ENCODE peak calls at places on chromosomes 7 and 10, in ten cellular contexts. R, V, K, M, U, F, D, T, A and Z are unnamed samples. For H3K27me3, the result is how much of the 10 kb centered on the place peaks cover.

GRCh38 chr7:87810726-87811125 is 65.4 kb downstream of the SLC25A40 start:
- DNase-seq in R (no peak), V (no peak), K (no peak), M (no peak), U (no peak), F (no peak), D (no peak), T (no peak), A (no peak), Z (no peak)

GRCh38 chr7:158369866-158370265 is 217.8 kb downstream of the PTPRN2 start:
- DNase-seq in R (no peak), V (no peak), K (no peak), M (no peak), U (no peak), F (no peak), D (no peak), T (no peak), A (no peak), Z (no peak)

GRCh38 chr7:22445140-22445722 is 54.8 kb downstream of the STEAP1B start:
- DNase-seq in R (no peak), V (peak), K (no peak), M (no peak), U (peak), F (peak), D (no peak), T (peak), A (peak), Z (no peak)

GRCh38 chr10:26407406-26407969 is 30.7 kb upstream of the APBB1IP start:
- DNase-seq in R (no peak), V (no peak), K (peak), M (no peak), U (no peak), F (no peak), D (no peak), T (no peak), A (no peak), Z (no peak)

GRCh38 chr7:74051629-74052410 is 23.8 kb downstream of the ELN start:
- DNase-seq in R (no peak), V (peak), K (no peak), M (no peak), U (peak), F (peak), D (peak), T (no peak), A (peak), Z (no peak)

GRCh38 chr7:124784879-124785818 is 19.6 kb upstream of the GPR37 start:
- DNase-seq in R (no peak), V (peak), K (peak), M (no peak), U (peak), F (peak), D (peak), T (no peak), A (no peak), Z (no peak)

GRCh38 chr7:343864-344607 is 54.1 kb downstream of the FOXL3 start:
- DNase-seq in R (no peak), V (no peak), K (no peak), M (no peak), U (no peak), F (no peak), D (no peak), T (no peak), A (no peak), Z (no peak)

GRCh38 chr10:49781247-49781646 is 19.1 kb upstream of the OGDHL start:
- DNase-seq in R (no peak), V (no peak), K (peak), M (no peak), U (no peak), F (peak), D (no peak), T (no peak), A (no peak), Z (no peak)

GRCh38 chr10:12531305-12531738 is 182.0 kb downstream of the CAMK1D start:
- DNase-seq in R (no peak), V (peak), K (peak), M (no peak), U (no peak), F (no peak), D (no peak), T (no peak), A (no peak), Z (no peak)

GRCh38 chr10:60236869-60237524 is 152.7 kb downstream of the ANK3 start:
- DNase-seq in R (no peak), V (peak), K (peak), M (no peak), U (no peak), F (no peak), D (peak), T (no peak), A (peak), Z (no peak)

GRCh38 chr7:132066776-132067175 is 509.5 kb downstream of the PLXNA4 start:
- DNase-seq in R (peak), V (peak), K (peak), M (no peak), U (no peak), F (peak), D (no peak), T (no peak), A (no peak), Z (no peak)

GRCh38 chr10:112126901-112127300 is 56.7 kb downstream of the GPAM start:
- DNase-seq in R (no peak), V (no peak), K (no peak), M (no peak), U (no peak), F (no peak), D (no peak), T (no peak), A (no peak), Z (no peak)

GRCh38 chr7:24826662-24827020 is 69.4 kb upstream of the GSDME start:
- DNase-seq in R (no peak), V (no peak), K (no peak), M (no peak), U (no peak), F (no peak), D (no peak), T (no peak), A (no peak), Z (no peak)

GRCh38 chr10:25063157-25063556 is 46.7 kb downstream of the THNSL1 start:
- DNase-seq in R (no peak), V (no peak), K (no peak), M (no peak), U (no peak), F (no peak), D (no peak), T (no peak), A (no peak), Z (no peak)

GRCh38 chr7:75776295-75776971 is 4.4 kb upstream of the CCL26 start:
- DNase-seq in R (no peak), V (no peak), K (peak), M (no peak), U (no peak), F (peak), D (no peak), T (no peak), A (no peak), Z (no peak)

GRCh38 chr10:65348637-65349036 is 1577.2 kb upstream of the LRRTM3 start:
- DNase-seq in R (no peak), V (no peak), K (no peak), M (no peak), U (peak), F (no peak), D (no peak), T (no peak), A (no peak), Z (no peak)

GRCh38 chr7:13016633-13017324 is 329.3 kb downstream of the ARL4A start:
- DNase-seq in R (no peak), V (no peak), K (no peak), M (no peak), U (no peak), F (peak), D (no peak), T (no peak), A (no peak), Z (no peak)

GRCh38 chr7:127391591-127392181 is 822 bp downstream of the ZNF800 start:
- DNase-seq in R (no peak), V (peak), K (peak), M (peak), U (peak), F (peak), D (no peak), T (no peak), A (no peak), Z (peak)

GRCh38 chr7:149686449-149686848 is 86.9 kb downstream of the ZNF467 start:
- DNase-seq in R (no peak), V (no peak), K (no peak), M (no peak), U (no peak), F (no peak), D (no peak), T (no peak), A (no peak), Z (no peak)

GRCh38 chr7:22885824-22886255 is 63.2 kb upstream of the TOMM7 start:
- DNase-seq in R (no peak), V (no peak), K (no peak), M (no peak), U (no peak), F (no peak), D (no peak), T (no peak), A (no peak), Z (no peak)

GRCh38 chr7:129574487-129574886 is 37.0 kb upstream of the NRF1 start:
- DNase-seq in R (no peak), V (no peak), K (peak), M (no peak), U (no peak), F (peak), D (no peak), T (no peak), A (no peak), Z (no peak)

GRCh38 chr7:45092100-45092930 is 3.5 kb upstream of the NACAD start:
- DNase-seq in R (no peak), V (no peak), K (no peak), M (no peak), U (no peak), F (peak), D (peak), T (no peak), A (no peak), Z (no peak)

GRCh38 chr7:55964802-55965470 is 551 bp downstream of the NIPSNAP2 start:
- DNase-seq in R (peak), V (peak), K (peak), M (no peak), U (peak), F (peak), D (peak), T (peak), A (peak), Z (peak)
- TF ChIP-seq CTCF in R (no peak), V (no peak), K (no peak), M (no peak), U (no peak), F (no peak), D (no peak), T (no peak), A (no peak), Z (no peak)

GRCh38 chr7:135877799-135878198 is 99.4 kb downstream of the MTPN start:
- DNase-seq in R (no peak), V (no peak), K (peak), M (no peak), U (no peak), F (peak), D (no peak), T (no peak), A (no peak), Z (no peak)
- H3K27ac ChIP-seq in R (no peak), V (no peak), K (no peak), M (no peak), U (no peak), F (no peak), D (no peak), T (no peak), A (no peak), Z (no peak)

GRCh38 chr10:101778151-101778780 is 2.4 kb upstream of the FGF8 start:
- DNase-seq in R (no peak), V (no peak), K (no peak), M (no peak), U (no peak), F (no peak), D (peak), T (no peak), A (no peak), Z (no peak)
- H3K27me3 ChIP-seq in R (under half), V (half or more), K (under half), M (under half), U (under half), F (under half), D (under half), T (under half), A (half or more), Z (half or more)

DNA sequence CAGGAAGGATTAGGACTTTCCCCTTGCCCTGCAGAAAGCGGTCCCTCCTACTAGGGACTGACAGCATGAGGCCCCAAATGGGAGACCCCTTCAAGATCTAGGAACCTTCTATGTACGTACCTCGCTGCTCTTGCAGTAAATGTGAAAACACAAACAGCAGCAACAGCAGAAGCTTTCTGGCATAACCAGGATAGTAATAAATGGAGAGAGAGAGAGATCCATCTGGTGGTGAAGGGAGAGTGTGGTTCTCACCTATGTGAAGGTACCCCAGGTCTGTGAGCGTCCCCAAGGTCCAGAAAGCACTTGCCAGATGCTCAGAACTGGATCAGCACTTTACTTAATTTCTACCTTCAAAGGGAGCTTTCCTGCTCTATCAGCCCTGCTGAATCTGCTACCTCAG is 592.7 kb downstream of the PARD3 start:
- DNase-seq in R (no peak), V (no peak), K (no peak), M (no peak), U (no peak), F (no peak), D (no peak), T (no peak), A (no peak), Z (no peak)
- TF ChIP-seq CTCF in R (no peak), V (no peak), K (no peak), M (no peak), U (peak), F (no peak), D (no peak), T (no peak), A (no peak), Z (no peak)

DNA sequence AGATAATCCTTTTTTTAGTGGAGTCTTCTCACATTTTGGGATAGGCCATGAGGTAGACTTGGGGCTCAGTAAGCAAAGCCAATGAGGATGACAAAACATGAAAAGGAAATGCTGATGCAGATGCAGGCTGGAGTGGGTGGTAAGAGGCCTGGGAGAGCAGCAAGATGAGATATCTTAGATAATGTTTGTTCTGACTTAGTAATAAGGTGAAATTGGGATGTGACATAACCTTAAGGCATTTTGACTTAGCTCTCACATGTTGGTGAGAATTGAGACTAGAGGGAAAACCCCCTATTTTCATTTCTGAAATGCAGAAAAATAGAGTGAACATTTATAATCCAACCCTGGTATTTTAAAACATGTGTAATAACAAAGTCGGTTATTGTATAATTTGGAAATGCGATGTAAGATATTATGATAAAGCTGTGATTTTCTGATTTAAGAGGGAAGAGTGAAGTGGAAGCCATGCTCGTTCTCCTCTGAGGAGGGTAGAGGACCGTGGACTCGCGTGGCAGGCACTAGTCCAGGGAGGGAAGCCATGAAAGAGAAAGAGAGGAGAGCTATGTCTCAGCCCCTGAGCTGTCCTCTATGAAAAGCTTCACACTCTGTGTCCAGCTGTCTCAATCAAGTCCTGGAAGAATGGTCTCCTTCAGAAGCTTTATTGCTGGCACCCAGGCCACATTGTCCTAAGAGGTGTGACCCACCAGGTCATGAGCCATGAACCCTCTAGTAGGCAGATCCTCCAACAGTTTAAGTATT is 57.3 kb downstream of the ST7 start:
- DNase-seq in R (no peak), V (no peak), K (peak), M (no peak), U (no peak), F (no peak), D (no peak), T (no peak), A (no peak), Z (no peak)
- H3K27ac ChIP-seq in R (no peak), V (no peak), K (peak), M (no peak), U (no peak), F (no peak), D (no peak), T (no peak), A (no peak), Z (no peak)

GRCh38 chr10:124455441-124455840 is 5.6 kb upstream of the NKX1-2 start:
- DNase-seq in R (no peak), V (no peak), K (no peak), M (no peak), U (peak), F (no peak), D (no peak), T (no peak), A (no peak), Z (no peak)

GRCh38 chr10:124451227-124451807 is 1.5 kb upstream of the NKX1-2 start:
- DNase-seq in R (no peak), V (no peak), K (no peak), M (no peak), U (peak), F (no peak), D (no peak), T (no peak), A (no peak), Z (no peak)

GRCh38 chr10:124450010-124450782 is at the start of gene NKX1-2:
- DNase-seq in R (no peak), V (no peak), K (no peak), M (no peak), U (peak), F (no peak), D (peak), T (no peak), A (no peak), Z (no peak)

GRCh38 chr10:124450783-124451057 is 885 bp upstream of the NKX1-2 start:
- DNase-seq in R (no peak), V (no peak), K (no peak), M (no peak), U (no peak), F (no peak), D (no peak), T (no peak), A (no peak), Z (no peak)

GRCh38 chr10:124453965-124454610 is 4.3 kb upstream of the NKX1-2 start:
- DNase-seq in R (no peak), V (no peak), K (no peak), M (no peak), U (peak), F (no peak), D (no peak), T (no peak), A (no peak), Z (no peak)
- H3K27me3 ChIP-seq in R (under half), V (half or more), K (under half), M (under half), U (under half), F (half or more), D (half or more), T (under half), A (half or more), Z (half or more)

GRCh38 chr7:42071372-42072261 is 165.4 kb downstream of the GLI3 start:
- DNase-seq in R (no peak), V (no peak), K (no peak), M (no peak), U (no peak), F (peak), D (no peak), T (no peak), A (no peak), Z (no peak)
- TF ChIP-seq CTCF in R (no peak), V (no peak), K (peak), M (no peak), U (peak), F (peak), D (peak), T (no peak), A (no peak), Z (no peak)

DNA sequence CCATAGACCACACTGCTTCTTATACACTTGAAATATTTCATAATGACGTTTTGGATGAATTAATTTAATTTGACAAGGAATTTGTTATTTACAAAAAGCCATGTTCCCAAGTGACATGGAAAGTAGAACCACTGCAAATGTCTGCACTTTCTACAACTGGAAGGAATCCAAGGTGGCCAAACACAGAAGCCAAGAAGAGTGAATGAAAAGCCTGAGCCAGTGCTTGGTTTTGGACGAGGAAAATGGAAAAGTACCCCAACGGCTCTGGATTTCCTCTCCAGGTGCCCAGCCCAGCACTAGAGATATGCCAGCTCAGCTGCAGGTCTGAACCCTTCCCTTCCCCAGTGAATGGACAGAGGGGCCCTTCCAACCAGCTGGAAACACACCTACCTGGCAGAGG is 279.4 kb downstream of the TNS3 start:
- DNase-seq in R (no peak), V (no peak), K (no peak), M (no peak), U (no peak), F (no peak), D (no peak), T (no peak), A (no peak), Z (no peak)
- H3K27ac ChIP-seq in R (peak), V (no peak), K (no peak), M (no peak), U (no peak), F (no peak), D (no peak), T (peak), A (no peak), Z (no peak)